ENCODE peak calls at places on chromosomes 2 and 18, in ten cellular contexts. M is AG08396; Z is stimulated activated CD4-positive, alpha-beta T cell treated with anti-CD3 and anti-CD28 coated beads, Interleukin-4, amount 100 ng/mL, for 48 hours; I is KBM-7; E is non-pigmented ciliary epithelial cell; C is bronchial epithelial cell; R is NCI-H1092 treated with DMSO at 0.1 percent for 48 hours; G is neural crest cell; H is upper lobe of right lung; N is NCI-H1105. Q is an unnamed sample.

GRCh38 chr2:86675104-86675503 is 45.0 kb upstream of the RMND5A start:
- DNase-seq in M (no peak), Z (no peak), I (no peak), E (no peak), C (no peak), R (no peak), G (no peak), H (no peak), N (no peak), Q (no peak)

GRCh38 chr2:186348200-186348599 is 137.9 kb upstream of the ZC3H15 start:
- DNase-seq in M (no peak), Z (no peak), I (no peak), E (no peak), C (peak; percentile 87), R (no peak), G (no peak), H (no peak), N (no peak), Q (no peak)

GRCh38 chr2:24451805-24452498 is 39.1 kb upstream of the NCOA1 start:
- DNase-seq in M (no peak), Z (no peak), I (no peak), E (no peak), C (no peak), R (no peak), G (no peak), H (no peak), N (no peak), Q (no peak)

GRCh38 chr2:238230699-238231098 is 9.1 kb downstream of the HES6 start:
- DNase-seq in M (no peak), Z (no peak), I (no peak), E (no peak), C (no peak), R (no peak), G (no peak), H (no peak), N (no peak), Q (no peak)

GRCh38 chr2:239264838-239265651 is 135.8 kb downstream of the HDAC4 start:
- DNase-seq in M (peak; percentile 72), Z (peak; percentile 41), I (peak; percentile 68), E (no peak), C (peak; percentile 70), R (no peak), G (no peak), H (peak; percentile 71), N (no peak), Q (peak; percentile 61)

GRCh38 chr2:21710496-21710895 is 586.7 kb downstream of the TDRD15 start:
- DNase-seq in M (no peak), Z (no peak), I (no peak), E (no peak), C (no peak), R (no peak), G (no peak), H (no peak), N (no peak), Q (no peak)

GRCh38 chr2:113041871-113042270 is 10.8 kb downstream of the IL36B start:
- DNase-seq in M (no peak), Z (no peak), I (no peak), E (no peak), C (peak; percentile 59), R (no peak), G (no peak), H (no peak), N (no peak), Q (peak; percentile 19)

GRCh38 chr18:10926565-10927194 is 222.7 kb downstream of the PIEZO2 start:
- DNase-seq in M (peak; percentile 24), Z (no peak), I (no peak), E (no peak), C (no peak), R (no peak), G (peak; percentile 14), H (no peak), N (no peak), Q (no peak)

GRCh38 chr2:63364866-63365265 is 223.4 kb downstream of the WDPCP start:
- DNase-seq in M (no peak), Z (no peak), I (no peak), E (no peak), C (peak; percentile 33), R (peak; percentile 31), G (no peak), H (no peak), N (peak; percentile 93), Q (no peak)

GRCh38 chr2:96501471-96501874 is 3.7 kb downstream of the NEURL3 start:
- DNase-seq in M (no peak), Z (no peak), I (no peak), E (no peak), C (no peak), R (no peak), G (no peak), H (no peak), N (no peak), Q (no peak)

GRCh38 chr2:28387082-28387960 is 5.3 kb upstream of the FOSL2 start:
- DNase-seq in M (peak; percentile 38), Z (no peak), I (no peak), E (no peak), C (peak; percentile 57), R (no peak), G (no peak), H (no peak), N (no peak), Q (no peak)

GRCh38 chr18:24595556-24595955 is 135.1 kb downstream of the HRH4 start:
- DNase-seq in M (no peak), Z (no peak), I (no peak), E (no peak), C (no peak), R (no peak), G (no peak), H (peak; percentile 71), N (no peak), Q (no peak)

GRCh38 chr2:170123593-170123992 is 54.4 kb upstream of the MYO3B start:
- DNase-seq in M (no peak), Z (no peak), I (no peak), E (no peak), C (peak; percentile 52), R (no peak), G (no peak), H (no peak), N (no peak), Q (peak; percentile 83)

GRCh38 chr18:25056456-25056855 is 295.5 kb downstream of the ZNF521 start:
- DNase-seq in M (no peak), Z (no peak), I (no peak), E (no peak), C (no peak), R (no peak), G (no peak), H (no peak), N (no peak), Q (no peak)

GRCh38 chr18:63773616-63774015 is 1.6 kb upstream of the SERPINB7 start:
- DNase-seq in M (no peak), Z (no peak), I (no peak), E (no peak), C (no peak), R (no peak), G (no peak), H (no peak), N (no peak), Q (no peak)

GRCh38 chr18:79914614-79915160 is 36.8 kb downstream of the SLC66A2 start:
- DNase-seq in M (no peak), Z (no peak), I (no peak), E (no peak), C (no peak), R (no peak), G (no peak), H (no peak), N (no peak), Q (no peak)

GRCh38 chr2:200913654-200914053 is 24.5 kb downstream of the NIF3L1 start:
- DNase-seq in M (peak; percentile 39), Z (no peak), I (no peak), E (peak; percentile 38), C (peak; percentile 36), R (no peak), G (no peak), H (no peak), N (no peak), Q (no peak)

GRCh38 chr2:140986456-140986855 is 1144.4 kb downstream of the LRP1B start:
- DNase-seq in M (no peak), Z (no peak), I (no peak), E (no peak), C (no peak), R (no peak), G (no peak), H (no peak), N (no peak), Q (no peak)

GRCh38 chr2:39632871-39633270 is 32.8 kb upstream of the TMEM178A start:
- DNase-seq in M (peak; percentile 47), Z (no peak), I (no peak), E (peak; percentile 78), C (peak; percentile 88), R (no peak), G (no peak), H (no peak), N (no peak), Q (no peak)

GRCh38 chr18:76658627-76659026 is 163.6 kb upstream of the ZNF516 start:
- DNase-seq in M (no peak), Z (peak; percentile 25), I (peak; percentile 76), E (no peak), C (no peak), R (peak; percentile 21), G (peak; percentile 48), H (no peak), N (no peak), Q (peak; percentile 77)

GRCh38 chr2:37775908-37776250 is 104.4 kb upstream of the CDC42EP3 start:
- DNase-seq in M (peak; percentile 46), Z (no peak), I (no peak), E (no peak), C (peak; percentile 88), R (no peak), G (no peak), H (no peak), N (no peak), Q (peak; percentile 54)

GRCh38 chr2:126664234-126664633 is 8.3 kb downstream of the GYPC start:
- DNase-seq in M (no peak), Z (no peak), I (no peak), E (no peak), C (no peak), R (no peak), G (no peak), H (no peak), N (no peak), Q (no peak)

GRCh38 chr2:240966457-240966905 is 31.9 kb upstream of the SNED1 start:
- DNase-seq in M (no peak), Z (no peak), I (no peak), E (no peak), C (no peak), R (no peak), G (no peak), H (peak; percentile 58), N (no peak), Q (no peak)

GRCh38 chr2:182784777-182785176 is 68.7 kb downstream of the DNAJC10 start:
- DNase-seq in M (no peak), Z (no peak), I (peak; percentile 46), E (no peak), C (peak; percentile 49), R (peak; percentile 9), G (no peak), H (no peak), N (peak; percentile 22), Q (peak; percentile 74)